ENCODE peak calls at places on chromosomes 4 and X, in five cellular contexts. V is activated CD4-positive, alpha-beta T cell treated with anti-CD3 and anti-CD28 coated beads, Interleukin-2, amount 10 ng/mL, durations not matched to agents 7 days and 5 days; O is islet precursor cell; H is HEK293T; S is type B pancreatic cell. Q is an unnamed sample.

GRCh38 chr4:151801547-151802516 is 41.0 kb upstream of the GATB start:
- DNase-seq in H (peak; percentile 72), V (peak; percentile 61), S (no peak), O (peak; percentile 65), Q (peak; percentile 56)

GRCh38 chr4:7338876-7339623 is 95.7 kb downstream of the PSAPL1 start:
- DNase-seq in S (no peak), H (no peak), V (no peak), O (no peak), Q (no peak)

GRCh38 chr4:184385705-184386141 is 88.6 kb downstream of the IRF2 start:
- DNase-seq in H (no peak), O (no peak), S (no peak), V (no peak), Q (no peak)

GRCh38 chr4:165537028-165537648 is 158.3 kb downstream of the CPE start:
- DNase-seq in S (no peak), V (no peak), O (no peak), H (peak; percentile 50), Q (peak; percentile 17)

GRCh38 chr4:104487105-104487504 is 7.6 kb downstream of the CXXC4 start:
- DNase-seq in H (peak; percentile 27), S (no peak), O (peak; percentile 60), V (no peak), Q (peak; percentile 39)

GRCh38 chrX:140762061-140762460 is 52.5 kb downstream of the LINC00632 start:
- DNase-seq in O (peak; percentile 63), V (peak; percentile 44), S (no peak), H (peak; percentile 54), Q (peak; percentile 49)

GRCh38 chrX:138858438-138858837 is 146.9 kb upstream of the FGF13 start:
- DNase-seq in V (no peak), O (no peak), H (no peak), S (no peak), Q (no peak)

GRCh38 chr4:121701263-121701662 is 4.5 kb upstream of the ANXA5 start:
- DNase-seq in V (no peak), S (no peak), H (no peak), O (no peak), Q (no peak)

GRCh38 chr4:183333983-183334382 is 11.8 kb upstream of the CLDN24 start:
- DNase-seq in S (peak; percentile 15), O (peak; percentile 60), V (no peak), H (no peak), Q (no peak)

GRCh38 chrX:54602563-54602962 is 72.5 kb downstream of the GNL3L start:
- DNase-seq in O (no peak), S (no peak), V (no peak), H (no peak), Q (no peak)

GRCh38 chr4:183612329-183613250 is 46.4 kb downstream of the RWDD4 start:
- DNase-seq in S (no peak), H (no peak), V (no peak), O (no peak), Q (no peak)

GRCh38 chrX:16310326-16310725 is 143.0 kb downstream of the MAGEB17 start:
- DNase-seq in O (no peak), H (no peak), V (no peak), S (no peak), Q (no peak)

GRCh38 chrX:120791013-120791643 is 84.5 kb downstream of the CT47B1 start:
- DNase-seq in V (no peak), S (no peak), O (no peak), H (no peak), Q (no peak)

GRCh38 chr4:99855677-99856076 is 38.5 kb downstream of the LAMTOR3 start:
- DNase-seq in V (peak; percentile 51), O (no peak), S (no peak), H (no peak), Q (no peak)

GRCh38 chr4:27198246-27198645 is 337.6 kb downstream of the STIM2 start:
- DNase-seq in V (no peak), S (no peak), H (no peak), O (no peak), Q (no peak)

GRCh38 chr4:189279188-189279587 is 661.5 kb upstream of the FRG1 start:
- DNase-seq in S (no peak), H (no peak), V (no peak), O (no peak), Q (no peak)

GRCh38 chr4:140691369-140691768 is 64.8 kb downstream of the TBC1D9 start:
- DNase-seq in V (no peak), S (no peak), O (no peak), H (no peak), Q (no peak)

GRCh38 chr4:55512922-55513571 is 33.7 kb downstream of the CLOCK start:
- DNase-seq in H (no peak), O (no peak), V (no peak), S (no peak), Q (no peak)

GRCh38 chrX:120457766-120458180 is 11.3 kb downstream of the LAMP2 start:
- DNase-seq in O (no peak), S (no peak), V (no peak), H (no peak), Q (no peak)

GRCh38 chrX:38112566-38112965 is 106.2 kb downstream of the SYTL5 start:
- DNase-seq in V (no peak), H (no peak), O (no peak), S (no peak), Q (no peak)

GRCh38 chrX:110341189-110342035 is 17.2 kb upstream of the RTL9 start:
- DNase-seq in O (peak; percentile 65), V (no peak), H (no peak), S (no peak), Q (no peak)

GRCh38 chr4:151197258-151197657 is 79.7 kb upstream of the PRSS48 start:
- DNase-seq in V (no peak), S (no peak), O (no peak), H (no peak), Q (no peak)

GRCh38 chr4:94390804-94391410 is 48.3 kb upstream of the HPGDS start:
- DNase-seq in H (peak; percentile 22), O (no peak), V (peak; percentile 35), S (no peak), Q (no peak)

GRCh38 chr4:84032372-84032771 is 466.7 kb downstream of the NKX6-1 start:
- DNase-seq in H (no peak), S (no peak), V (no peak), O (no peak), Q (no peak)

GRCh38 chrX:152915541-152916241 is 17.8 kb downstream of the ZNF185 start:
- DNase-seq in V (peak; percentile 8), H (peak; percentile 83), S (no peak), O (peak; percentile 69), Q (peak; percentile 56)

GRCh38 chr4:109406337-109406931 is 27.2 kb upstream of the SEC24B start:
- DNase-seq in H (peak; percentile 57), S (no peak), O (no peak), V (peak; percentile 63), Q (peak; percentile 32)

GRCh38 chr4:40121515-40121914 is 64.9 kb downstream of the N4BP2 start:
- DNase-seq in O (no peak), S (no peak), H (no peak), V (no peak), Q (no peak)

GRCh38 chr4:153242848-153243324 is 38.6 kb downstream of the TRIM2 start:
- DNase-seq in O (no peak), H (no peak), V (no peak), S (no peak), Q (no peak)

GRCh38 chr4:112975567-112976355 is 73.7 kb upstream of the ANK2 start:
- DNase-seq in S (no peak), H (no peak), V (no peak), O (no peak), Q (no peak)

GRCh38 chr4:1014395-1015167 is 3.2 kb downstream of the FGFRL1 start:
- DNase-seq in V (no peak), H (no peak), O (no peak), S (no peak), Q (peak; percentile 40)

GRCh38 chrX:13952581-13952980 is 77.1 kb downstream of the GEMIN8 start:
- DNase-seq in S (no peak), V (no peak), H (no peak), O (no peak), Q (no peak)

GRCh38 chr4:1928356-1929235 is 57.4 kb downstream of the NSD2 start:
- DNase-seq in V (no peak), S (no peak), H (no peak), O (no peak), Q (no peak)

GRCh38 chr4:1403177-1403583 is 3.1 kb downstream of the NKX1-1 start:
- DNase-seq in V (no peak), O (no peak), H (no peak), S (no peak), Q (no peak)

GRCh38 chr4:169723207-169723606 is 34.5 kb downstream of the HPF1 start:
- DNase-seq in H (peak; percentile 9), V (no peak), S (no peak), O (no peak), Q (no peak)

GRCh38 chr4:6546681-6547447 is 28.1 kb upstream of the MAN2B2 start:
- DNase-seq in H (peak; percentile 82), V (peak; percentile 67), O (no peak), S (no peak), Q (peak; percentile 72)

GRCh38 chrX:69060631-69061408 is 104.4 kb downstream of the PJA1 start:
- DNase-seq in O (peak; percentile 76), S (peak; percentile 49), H (no peak), V (no peak), Q (peak; percentile 43)